ENCODE peak calls at places on chromosomes 7 and 10, in eight cellular contexts. M is stimulated activated CD4-positive, alpha-beta T cell treated with anti-CD3 and anti-CD28 coated beads, Interleukin-2, amount 100 ng/mL, for 24 hours; S is nephron progenitor cell; A is left cardiac atrium; Q is T follicular helper cell; K is T-helper 2 cell; X is fibroblast of lung; J is upper lobe of right lung. G is an unnamed sample.

GRCh38 chr7:120184866-120185265 is 88.1 kb upstream of the KCND2 start:
- DNase-seq in M (no peak), S (no peak), A (no peak), Q (no peak), K (no peak), X (no peak), J (no peak), G (no peak)

GRCh38 chr10:10872706-10873276 is 144.9 kb upstream of the CELF2 start:
- DNase-seq in M (no peak), S (no peak), A (no peak), Q (no peak), K (no peak), X (peak), J (no peak), G (no peak)

GRCh38 chr10:100733319-100733718 is 12.1 kb upstream of the PAX2 start:
- DNase-seq in M (no peak), S (no peak), A (no peak), Q (no peak), K (no peak), X (no peak), J (peak), G (no peak)

GRCh38 chr7:155992538-155992937 is 180.3 kb upstream of the SHH start:
- DNase-seq in M (no peak), S (no peak), A (no peak), Q (no peak), K (no peak), X (no peak), J (no peak), G (no peak)

GRCh38 chr7:107387077-107387476 is 82.8 kb upstream of the GPR22 start:
- DNase-seq in M (no peak), S (peak), A (peak), Q (no peak), K (no peak), X (peak), J (no peak), G (peak)

GRCh38 chr7:4612939-4613841 is 68.9 kb upstream of the FOXK1 start:
- DNase-seq in M (no peak), S (no peak), A (peak), Q (no peak), K (no peak), X (peak), J (no peak), G (peak)

GRCh38 chr7:99729501-99730261 is 5.3 kb downstream of the CYP3A7 start:
- DNase-seq in M (no peak), S (no peak), A (no peak), Q (no peak), K (no peak), X (no peak), J (no peak), G (no peak)

GRCh38 chr10:43671659-43672555 is 23.2 kb upstream of the ZNF32 start:
- DNase-seq in M (peak), S (peak), A (no peak), Q (peak), K (no peak), X (peak), J (peak), G (peak)

G was measured in astrocyte of the spinal cord.